ENCODE peak calls at places on chromosomes 1 and 21, in five cellular contexts. One of them, this sample, is unnamed.

GRCh38 chr1:209316929-209317328 is 266.6 kb upstream of the CAMK1G start:
- DNase-seq in astrocyte of the hippocampus: no peak
- DNase-seq in stimulated activated CD4-positive, alpha-beta T cell treated with anti-CD3 and anti-CD28 coated beads, Interleukin-1b, Interleukin-23, amount 100 ng/mL, for 24 hours: no peak
- DNase-seq in activated CD4-positive, CD25-positive, alpha-beta regulatory T cell: no peak
- DNase-seq in ascending aorta: no peak
- DNase-seq in this sample: no peak

GRCh38 chr1:167077868-167078210 is 12.3 kb downstream of the GPA33 start:
- DNase-seq in ascending aorta: no peak
- DNase-seq in activated CD4-positive, CD25-positive, alpha-beta regulatory T cell: no peak
- DNase-seq in astrocyte of the hippocampus: no peak
- DNase-seq in stimulated activated CD4-positive, alpha-beta T cell treated with anti-CD3 and anti-CD28 coated beads, Interleukin-1b, Interleukin-23, amount 100 ng/mL, for 24 hours: no peak
- DNase-seq in this sample: no peak

GRCh38 chr1:114153051-114153620 is 533 bp downstream of the SYT6 start:
- DNase-seq in astrocyte of the hippocampus: peak
- DNase-seq in ascending aorta: no peak
- DNase-seq in activated CD4-positive, CD25-positive, alpha-beta regulatory T cell: no peak
- DNase-seq in stimulated activated CD4-positive, alpha-beta T cell treated with anti-CD3 and anti-CD28 coated beads, Interleukin-1b, Interleukin-23, amount 100 ng/mL, for 24 hours: no peak
- DNase-seq in this sample: no peak

GRCh38 chr1:162701286-162701685 is 69.0 kb downstream of the DDR2 start:
- DNase-seq in ascending aorta: no peak
- DNase-seq in activated CD4-positive, CD25-positive, alpha-beta regulatory T cell: no peak
- DNase-seq in astrocyte of the hippocampus: no peak
- DNase-seq in stimulated activated CD4-positive, alpha-beta T cell treated with anti-CD3 and anti-CD28 coated beads, Interleukin-1b, Interleukin-23, amount 100 ng/mL, for 24 hours: no peak
- DNase-seq in this sample: no peak

GRCh38 chr1:151494741-151495281 is 16.4 kb upstream of the CGN start:
- DNase-seq in ascending aorta: no peak
- DNase-seq in activated CD4-positive, CD25-positive, alpha-beta regulatory T cell: no peak
- DNase-seq in stimulated activated CD4-positive, alpha-beta T cell treated with anti-CD3 and anti-CD28 coated beads, Interleukin-1b, Interleukin-23, amount 100 ng/mL, for 24 hours: no peak
- DNase-seq in astrocyte of the hippocampus: peak
- DNase-seq in this sample: no peak

GRCh38 chr1:224542783-224543440 is 73.2 kb upstream of the CNIH3 start:
- DNase-seq in astrocyte of the hippocampus: peak
- DNase-seq in ascending aorta: no peak
- DNase-seq in activated CD4-positive, CD25-positive, alpha-beta regulatory T cell: no peak
- DNase-seq in stimulated activated CD4-positive, alpha-beta T cell treated with anti-CD3 and anti-CD28 coated beads, Interleukin-1b, Interleukin-23, amount 100 ng/mL, for 24 hours: no peak
- DNase-seq in this sample: no peak

GRCh38 chr1:220783453-220783852 is 3.3 kb upstream of the MTARC1 start:
- DNase-seq in astrocyte of the hippocampus: no peak
- DNase-seq in ascending aorta: peak
- DNase-seq in activated CD4-positive, CD25-positive, alpha-beta regulatory T cell: no peak
- DNase-seq in stimulated activated CD4-positive, alpha-beta T cell treated with anti-CD3 and anti-CD28 coated beads, Interleukin-1b, Interleukin-23, amount 100 ng/mL, for 24 hours: no peak
- DNase-seq in this sample: no peak

GRCh38 chr1:169193191-169193850 is 86.8 kb downstream of the ATP1B1 start:
- DNase-seq in stimulated activated CD4-positive, alpha-beta T cell treated with anti-CD3 and anti-CD28 coated beads, Interleukin-1b, Interleukin-23, amount 100 ng/mL, for 24 hours: no peak
- DNase-seq in activated CD4-positive, CD25-positive, alpha-beta regulatory T cell: no peak
- DNase-seq in ascending aorta: no peak
- DNase-seq in astrocyte of the hippocampus: no peak
- DNase-seq in this sample: no peak

GRCh38 chr1:85628791-85629531 is 48.4 kb downstream of the CCN1 start:
- DNase-seq in stimulated activated CD4-positive, alpha-beta T cell treated with anti-CD3 and anti-CD28 coated beads, Interleukin-1b, Interleukin-23, amount 100 ng/mL, for 24 hours: no peak
- DNase-seq in activated CD4-positive, CD25-positive, alpha-beta regulatory T cell: no peak
- DNase-seq in astrocyte of the hippocampus: peak
- DNase-seq in ascending aorta: peak
- DNase-seq in this sample: no peak

GRCh38 chr1:9315411-9316079 is 22.9 kb downstream of the SPSB1 start:
- DNase-seq in astrocyte of the hippocampus: peak
- DNase-seq in ascending aorta: no peak
- DNase-seq in activated CD4-positive, CD25-positive, alpha-beta regulatory T cell: no peak
- DNase-seq in stimulated activated CD4-positive, alpha-beta T cell treated with anti-CD3 and anti-CD28 coated beads, Interleukin-1b, Interleukin-23, amount 100 ng/mL, for 24 hours: no peak
- DNase-seq in this sample: no peak

GRCh38 chr21:29730281-29730680 is 209.5 kb downstream of the GRIK1 start:
- DNase-seq in ascending aorta: no peak
- DNase-seq in activated CD4-positive, CD25-positive, alpha-beta regulatory T cell: no peak
- DNase-seq in stimulated activated CD4-positive, alpha-beta T cell treated with anti-CD3 and anti-CD28 coated beads, Interleukin-1b, Interleukin-23, amount 100 ng/mL, for 24 hours: no peak
- DNase-seq in astrocyte of the hippocampus: peak
- DNase-seq in this sample: no peak

GRCh38 chr1:70487471-70487840 is 76.4 kb downstream of the CTH start:
- DNase-seq in stimulated activated CD4-positive, alpha-beta T cell treated with anti-CD3 and anti-CD28 coated beads, Interleukin-1b, Interleukin-23, amount 100 ng/mL, for 24 hours: no peak
- DNase-seq in activated CD4-positive, CD25-positive, alpha-beta regulatory T cell: no peak
- DNase-seq in astrocyte of the hippocampus: no peak
- DNase-seq in ascending aorta: no peak
- DNase-seq in this sample: no peak

GRCh38 chr1:226650236-226650841 is 88.7 kb downstream of the ITPKB start:
- DNase-seq in astrocyte of the hippocampus: no peak
- DNase-seq in activated CD4-positive, CD25-positive, alpha-beta regulatory T cell: no peak
- DNase-seq in stimulated activated CD4-positive, alpha-beta T cell treated with anti-CD3 and anti-CD28 coated beads, Interleukin-1b, Interleukin-23, amount 100 ng/mL, for 24 hours: no peak
- DNase-seq in ascending aorta: no peak
- DNase-seq in this sample: no peak

GRCh38 chr1:151992345-151993083 is 1.1 kb downstream of the S100A10 start:
- DNase-seq in ascending aorta: peak
- DNase-seq in activated CD4-positive, CD25-positive, alpha-beta regulatory T cell: no peak
- DNase-seq in stimulated activated CD4-positive, alpha-beta T cell treated with anti-CD3 and anti-CD28 coated beads, Interleukin-1b, Interleukin-23, amount 100 ng/mL, for 24 hours: no peak
- DNase-seq in astrocyte of the hippocampus: peak
- DNase-seq in this sample: no peak

GRCh38 chr1:1540817-1541628 is 599 bp upstream of the TMEM240 start:
- DNase-seq in activated CD4-positive, CD25-positive, alpha-beta regulatory T cell: no peak
- DNase-seq in stimulated activated CD4-positive, alpha-beta T cell treated with anti-CD3 and anti-CD28 coated beads, Interleukin-1b, Interleukin-23, amount 100 ng/mL, for 24 hours: no peak
- DNase-seq in astrocyte of the hippocampus: no peak
- DNase-seq in ascending aorta: no peak
- DNase-seq in this sample: no peak

GRCh38 chr1:29458737-29459550 is 222.6 kb downstream of the PTPRU start:
- DNase-seq in activated CD4-positive, CD25-positive, alpha-beta regulatory T cell: no peak
- DNase-seq in ascending aorta: no peak
- DNase-seq in astrocyte of the hippocampus: no peak
- DNase-seq in stimulated activated CD4-positive, alpha-beta T cell treated with anti-CD3 and anti-CD28 coated beads, Interleukin-1b, Interleukin-23, amount 100 ng/mL, for 24 hours: no peak
- DNase-seq in this sample: no peak

GRCh38 chr1:156407344-156407743 is 38.3 kb downstream of the RHBG start:
- DNase-seq in stimulated activated CD4-positive, alpha-beta T cell treated with anti-CD3 and anti-CD28 coated beads, Interleukin-1b, Interleukin-23, amount 100 ng/mL, for 24 hours: no peak
- DNase-seq in astrocyte of the hippocampus: no peak
- DNase-seq in ascending aorta: no peak
- DNase-seq in activated CD4-positive, CD25-positive, alpha-beta regulatory T cell: no peak
- DNase-seq in this sample: no peak

GRCh38 chr21:43281661-43282357 is 113.0 kb downstream of the CRYAA start:
- DNase-seq in ascending aorta: no peak
- DNase-seq in astrocyte of the hippocampus: no peak
- DNase-seq in stimulated activated CD4-positive, alpha-beta T cell treated with anti-CD3 and anti-CD28 coated beads, Interleukin-1b, Interleukin-23, amount 100 ng/mL, for 24 hours: no peak
- DNase-seq in activated CD4-positive, CD25-positive, alpha-beta regulatory T cell: no peak
- DNase-seq in this sample: no peak

GRCh38 chr1:112718691-112719418 is 3.7 kb upstream of the PPM1J start:
- DNase-seq in ascending aorta: peak
- DNase-seq in astrocyte of the hippocampus: peak
- DNase-seq in activated CD4-positive, CD25-positive, alpha-beta regulatory T cell: peak
- DNase-seq in stimulated activated CD4-positive, alpha-beta T cell treated with anti-CD3 and anti-CD28 coated beads, Interleukin-1b, Interleukin-23, amount 100 ng/mL, for 24 hours: peak
- DNase-seq in this sample: peak

GRCh38 chr1:48062353-48062752 is 65.2 kb upstream of the TRABD2B start:
- DNase-seq in activated CD4-positive, CD25-positive, alpha-beta regulatory T cell: no peak
- DNase-seq in astrocyte of the hippocampus: no peak
- DNase-seq in ascending aorta: no peak
- DNase-seq in stimulated activated CD4-positive, alpha-beta T cell treated with anti-CD3 and anti-CD28 coated beads, Interleukin-1b, Interleukin-23, amount 100 ng/mL, for 24 hours: no peak
- DNase-seq in this sample: no peak

GRCh38 chr1:30822966-30823581 is 65.5 kb upstream of the LAPTM5 start:
- DNase-seq in astrocyte of the hippocampus: peak
- DNase-seq in stimulated activated CD4-positive, alpha-beta T cell treated with anti-CD3 and anti-CD28 coated beads, Interleukin-1b, Interleukin-23, amount 100 ng/mL, for 24 hours: no peak
- DNase-seq in ascending aorta: no peak
- DNase-seq in activated CD4-positive, CD25-positive, alpha-beta regulatory T cell: no peak
- DNase-seq in this sample: no peak

GRCh38 chr1:154191990-154192450 is at the start of gene TPM3:
- DNase-seq in stimulated activated CD4-positive, alpha-beta T cell treated with anti-CD3 and anti-CD28 coated beads, Interleukin-1b, Interleukin-23, amount 100 ng/mL, for 24 hours: no peak
- DNase-seq in ascending aorta: no peak
- DNase-seq in astrocyte of the hippocampus: no peak
- DNase-seq in activated CD4-positive, CD25-positive, alpha-beta regulatory T cell: no peak
- DNase-seq in this sample: no peak